ENCODE peak calls at places on chromosomes 3 and 15, in five cellular contexts. L is HepG2, B is SK-N-SH, D is HCT116, P is H1. Z is an unnamed sample.

GRCh38 chr3:177703788-177704187 is 506.5 kb upstream of the TBL1XR1 start:
- DNase-seq in L (no peak), B (no peak), D (no peak), P (no peak), Z (no peak)

GRCh38 chr3:17088602-17089313 is 204.0 kb downstream of the PLCL2 start:
- DNase-seq in L (no peak), B (no peak), D (no peak), P (no peak), Z (no peak)

GRCh38 chr3:113745273-113746068 is 578 bp downstream of the NAA50 start:
- DNase-seq in L (peak), B (peak), D (peak), P (peak), Z (peak)

GRCh38 chr15:58839485-58839884 is 68.4 kb downstream of the MINDY2 start:
- DNase-seq in L (peak), B (no peak), D (no peak), P (no peak), Z (no peak)

GRCh38 chr3:189900578-189900977 is 220.1 kb downstream of the P3H2 start:
- DNase-seq in L (no peak), B (no peak), D (no peak), P (no peak), Z (no peak)

GRCh38 chr3:129315386-129315991 is 36.8 kb downstream of the HMCES start:
- DNase-seq in L (no peak), B (peak), D (no peak), P (no peak), Z (no peak)

GRCh38 chr15:50702762-50703334 is 16.3 kb upstream of the TRPM7 start:
- DNase-seq in L (no peak), B (no peak), D (no peak), P (no peak), Z (no peak)

GRCh38 chr15:33837294-33837693 is 131.0 kb upstream of the CHRM5 start:
- DNase-seq in L (no peak), B (no peak), D (no peak), P (no peak), Z (no peak)

GRCh38 chr15:101017935-101018849 is 99.0 kb downstream of the LRRK1 start:
- DNase-seq in L (no peak), B (no peak), D (no peak), P (no peak), Z (no peak)

GRCh38 chr15:33565099-33565498 is 254.3 kb downstream of the RYR3 start:
- DNase-seq in L (no peak), B (no peak), D (no peak), P (no peak), Z (no peak)

GRCh38 chr15:100730129-100730528 is 127.7 kb downstream of the ASB7 start:
- DNase-seq in L (no peak), B (no peak), D (no peak), P (peak), Z (no peak)

GRCh38 chr15:70710714-70711113 is 52.6 kb downstream of the UACA start:
- DNase-seq in L (no peak), B (no peak), D (no peak), P (no peak), Z (peak)

GRCh38 chr15:74380361-74381189 is 13.1 kb upstream of the CYP11A1 start:
- DNase-seq in L (no peak), B (no peak), D (no peak), P (no peak), Z (no peak)

GRCh38 chr3:133469140-133469731 is 69.4 kb downstream of the BFSP2 start:
- DNase-seq in L (peak), B (no peak), D (no peak), P (no peak), Z (no peak)

GRCh38 chr15:59294574-59294960 is 78.1 kb downstream of the MYO1E start:
- DNase-seq in L (no peak), B (no peak), D (no peak), P (no peak), Z (no peak)

GRCh38 chr3:46481636-46482035 is 16.1 kb upstream of the RTP3 start:
- DNase-seq in L (no peak), B (no peak), D (no peak), P (no peak), Z (no peak)

GRCh38 chr3:24013843-24014242 is 68.8 kb downstream of the NR1D2 start:
- DNase-seq in L (no peak), B (no peak), D (no peak), P (no peak), Z (no peak)

GRCh38 chr15:101397521-101398003 is 91.9 kb downstream of the PCSK6 start:
- DNase-seq in L (no peak), B (no peak), D (no peak), P (peak), Z (no peak)

GRCh38 chr3:158768881-158769518 is 32.9 kb upstream of the MFSD1 start:
- DNase-seq in L (peak), B (no peak), D (no peak), P (no peak), Z (no peak)

GRCh38 chr15:69164807-69165636 is 4.6 kb downstream of the GLCE start:
- DNase-seq in L (no peak), B (no peak), D (no peak), P (no peak), Z (no peak)

GRCh38 chr3:116263842-116264545 is 181.3 kb downstream of the LSAMP start:
- DNase-seq in L (no peak), B (no peak), D (no peak), P (no peak), Z (no peak)

GRCh38 chr3:124972457-124972856 is 37.9 kb upstream of the MUC13 start:
- DNase-seq in L (no peak), B (no peak), D (no peak), P (no peak), Z (no peak)

GRCh38 chr3:187889601-187890404 is 144.5 kb upstream of the BCL6 start:
- DNase-seq in L (peak), B (no peak), D (peak), P (no peak), Z (no peak)

GRCh38 chr15:99706557-99707303 is 26.5 kb downstream of the LYSMD4 start:
- DNase-seq in L (no peak), B (no peak), D (no peak), P (no peak), Z (no peak)

GRCh38 chr3:192847918-192848317 is 69.7 kb downstream of the MB21D2 start:
- DNase-seq in L (no peak), B (no peak), D (no peak), P (no peak), Z (no peak)

GRCh38 chr3:70753572-70753971 is 441.1 kb upstream of the MDFIC2 start:
- DNase-seq in L (no peak), B (no peak), D (no peak), P (no peak), Z (no peak)

GRCh38 chr3:123724306-123724705 is 139.5 kb upstream of the HACD2 start:
- DNase-seq in L (no peak), B (no peak), D (peak), P (no peak), Z (no peak)

GRCh38 chr3:107574650-107575049 is 51.9 kb downstream of the BBX start:
- DNase-seq in L (peak), B (peak), D (peak), P (no peak), Z (no peak)

GRCh38 chr15:50883903-50884302 is 24.6 kb upstream of the AP4E1 start:
- DNase-seq in L (no peak), B (no peak), D (no peak), P (no peak), Z (no peak)

GRCh38 chr3:114499986-114500385 is 206.2 kb downstream of the TIGIT start:
- DNase-seq in L (no peak), B (no peak), D (no peak), P (no peak), Z (no peak)

GRCh38 chr3:127999509-128000106 is 52.6 kb upstream of the SEC61A1 start:
- DNase-seq in L (no peak), B (no peak), D (no peak), P (no peak), Z (no peak)

GRCh38 chr3:197546307-197547085 is 9.3 kb downstream of the BDH1 start:
- DNase-seq in L (no peak), B (no peak), D (no peak), P (no peak), Z (no peak)

GRCh38 chr15:74958908-74959642 is 2.5 kb upstream of the RPP25 start:
- DNase-seq in L (no peak), B (no peak), D (no peak), P (peak), Z (peak)

GRCh38 chr15:33310481-33311311 is at the start of gene RYR3:
- DNase-seq in L (no peak), B (peak), D (no peak), P (peak), Z (no peak)

GRCh38 chr15:74622758-74623157 is 7.1 kb downstream of the CLK3 start:
- DNase-seq in L (no peak), B (no peak), D (no peak), P (no peak), Z (no peak)

GRCh38 chr3:112579697-112580096 is 17.9 kb downstream of the SLC35A5 start:
- DNase-seq in L (no peak), B (no peak), D (no peak), P (no peak), Z (no peak)

GRCh38 chr15:95162069-95162468 is 930.7 kb downstream of the MCTP2 start:
- DNase-seq in L (no peak), B (no peak), D (no peak), P (no peak), Z (no peak)

GRCh38 chr15:47794266-47794914 is 77.1 kb downstream of the SEMA6D start:
- DNase-seq in L (no peak), B (no peak), D (no peak), P (no peak), Z (no peak)

GRCh38 chr15:48493763-48494225 is 151.7 kb downstream of the FBN1 start:
- DNase-seq in L (no peak), B (no peak), D (no peak), P (no peak), Z (no peak)

GRCh38 chr3:54817628-54818027 is 110.2 kb downstream of the LRTM1 start:
- DNase-seq in L (no peak), B (no peak), D (no peak), P (no peak), Z (no peak)
- TF ChIP-seq YY1 in L (no peak), B (no peak), D (no peak), P (no peak), Z (no peak)

DNA sequence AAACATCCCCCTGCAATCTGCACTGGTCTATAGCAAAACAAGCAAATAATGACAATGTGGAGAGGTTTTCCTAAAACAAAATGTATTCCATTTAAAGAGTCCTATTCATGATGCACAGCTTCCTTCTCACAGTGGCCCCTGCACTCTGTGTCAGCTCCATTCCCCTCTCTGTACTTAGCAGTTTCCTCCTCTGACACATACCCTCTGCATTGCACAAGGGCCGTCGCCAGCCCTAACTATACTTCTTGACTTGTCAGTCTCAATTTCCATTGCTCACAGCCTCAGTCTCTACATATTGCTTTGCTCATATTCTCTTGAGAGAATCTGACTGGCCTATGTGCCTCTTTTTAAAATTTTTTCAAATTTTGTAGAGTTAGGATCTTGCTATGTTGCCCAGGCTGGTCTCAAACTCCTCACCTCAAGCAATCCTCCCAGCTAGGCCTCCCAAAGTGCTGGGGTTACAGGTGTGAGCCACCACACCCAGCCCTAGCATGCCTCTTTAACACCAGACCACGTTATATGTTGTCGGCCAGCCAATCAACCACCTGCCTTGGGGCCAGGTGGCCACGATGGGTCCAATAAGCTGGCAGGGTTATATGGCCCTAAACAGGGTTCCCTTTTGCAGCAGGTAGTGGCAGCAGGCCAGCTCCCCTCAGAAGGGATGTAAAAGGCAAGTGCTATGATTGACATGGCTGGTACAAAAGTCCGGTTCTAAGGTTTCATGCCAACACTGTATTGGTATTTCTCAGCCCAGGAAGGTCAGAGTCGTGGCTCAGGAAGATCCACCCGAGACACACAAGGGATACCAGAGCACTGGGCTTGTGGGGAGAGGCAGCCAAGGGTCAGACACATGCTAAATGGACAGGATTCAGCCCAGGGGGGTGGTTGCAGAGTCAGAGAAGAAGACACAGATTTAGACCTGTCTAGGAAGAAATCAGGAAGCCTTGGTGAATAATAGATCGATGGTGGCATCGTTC is 59.0 kb upstream of the SMAD3 start:
- DNase-seq in L (no peak), B (no peak), D (no peak), P (peak), Z (no peak)
- TF ChIP-seq YY1 in L (no peak), B (no peak), D (no peak), P (no peak), Z (no peak)

DNA sequence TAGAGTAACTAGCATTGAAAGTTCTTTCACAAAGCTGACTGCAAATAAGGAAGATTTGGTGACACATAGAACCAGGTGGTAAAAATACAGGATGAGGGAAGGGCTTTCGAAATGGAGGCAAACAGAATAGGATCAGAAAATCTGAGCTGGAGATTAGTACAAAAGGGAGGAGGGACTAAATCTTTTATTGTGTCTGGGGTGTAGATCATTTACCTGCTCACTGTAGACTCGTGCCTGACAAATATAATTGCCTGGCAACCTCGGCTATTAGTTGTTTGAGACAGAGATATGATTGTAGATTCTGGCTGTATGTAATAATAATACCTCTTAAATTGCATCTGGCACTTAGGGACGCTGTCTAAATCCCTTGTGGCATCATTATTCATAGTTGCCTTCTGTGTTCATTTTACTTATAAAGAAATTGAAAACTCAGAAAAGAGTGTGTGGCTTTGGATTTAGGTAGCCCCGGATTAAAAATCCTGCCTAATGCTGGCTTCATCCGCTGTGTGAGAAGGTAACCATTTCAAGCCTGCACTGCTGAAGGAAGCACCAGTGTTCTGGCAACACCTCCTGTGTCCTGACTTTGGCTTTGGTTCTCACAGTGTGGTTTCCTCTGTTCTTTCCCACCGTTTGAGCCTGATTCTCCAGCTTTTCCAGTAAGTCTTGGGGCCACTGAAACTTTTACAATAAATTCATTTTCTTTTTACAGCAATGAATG is 25.0 kb upstream of the GPR160 start:
- DNase-seq in L (peak), B (no peak), D (no peak), P (no peak), Z (no peak)
- TF ChIP-seq YY1 in L (no peak), B (no peak), D (no peak), P (no peak), Z (no peak)

DNA sequence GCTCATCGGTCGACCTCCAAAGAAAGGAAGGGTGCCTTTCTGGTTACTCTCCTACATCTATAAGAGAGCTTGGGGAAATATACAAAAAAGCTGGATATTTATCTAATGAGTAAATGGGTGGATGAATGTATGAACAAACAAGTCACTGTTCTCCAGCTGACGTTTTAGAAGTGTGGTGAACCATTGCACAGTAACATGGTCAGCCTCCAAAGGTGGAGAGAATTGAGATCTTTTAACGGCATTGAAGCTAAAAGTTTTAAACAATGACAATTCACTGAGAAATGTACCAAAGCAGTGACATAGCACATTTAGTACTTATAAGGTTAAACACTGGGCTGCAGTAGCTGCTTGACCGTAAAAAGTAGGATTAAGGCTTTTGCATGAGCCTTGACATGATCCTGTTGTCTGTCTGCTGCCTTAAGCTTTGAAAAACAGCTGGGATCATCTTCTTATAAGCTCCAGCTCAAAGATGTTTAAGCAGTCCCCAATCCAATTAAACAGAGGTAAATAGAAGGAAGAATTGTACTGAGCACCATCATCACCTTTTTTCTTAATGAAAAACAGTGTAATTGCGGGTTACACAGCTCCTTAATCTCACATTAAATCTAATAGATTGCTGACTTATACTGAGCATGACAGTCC is 222.9 kb downstream of the WDR72 start:
- DNase-seq in L (peak), B (no peak), D (no peak), P (no peak), Z (no peak)
- TF ChIP-seq YY1 in L (no peak), B (no peak), D (no peak), P (no peak), Z (no peak)

GRCh38 chr3:30793755-30794154 is 100.7 kb downstream of the GADL1 start:
- DNase-seq in L (no peak), B (no peak), D (no peak), P (no peak), Z (no peak)

DNA sequence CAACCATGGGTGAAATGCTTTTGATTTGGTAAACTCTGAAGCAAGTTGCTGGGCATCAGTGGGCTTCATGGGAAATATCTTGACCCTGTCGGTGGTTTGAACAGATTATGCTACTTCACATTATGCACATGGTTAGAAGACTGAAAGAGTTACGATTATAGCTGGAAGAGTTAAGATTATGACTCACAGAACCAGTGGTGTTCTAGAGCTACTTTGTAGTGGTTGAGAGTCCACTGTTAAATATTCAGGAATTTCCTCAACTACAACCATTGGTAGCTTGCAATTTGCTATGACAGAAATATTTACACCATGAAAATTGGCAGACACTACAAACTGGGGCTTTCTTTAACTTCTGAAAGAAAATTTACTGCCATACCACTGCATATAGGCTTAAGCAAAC is 99.3 kb downstream of the GADL1 start:
- DNase-seq in L (no peak), B (no peak), D (no peak), P (no peak), Z (no peak)
- TF ChIP-seq YY1 in L (no peak), B (no peak), D (no peak), P (no peak), Z (no peak)

GRCh38 chr3:13839766-13840340 is 40.0 kb downstream of the WNT7A start:
- DNase-seq in L (no peak), B (no peak), D (no peak), P (no peak), Z (no peak)
- TF ChIP-seq YY1 in L (no peak), B (no peak), D (no peak), P (no peak), Z (no peak)